ENCODE peak calls at places on chromosomes 5 and 9, in nine cellular contexts. One of them, this sample, is unnamed.

GRCh38 chr5:174078416-174078815 is 32.9 kb downstream of the NSG2 start:
- DNase-seq in spleen: no peak
- DNase-seq in psoas muscle: no peak
- DNase-seq in neural progenitor cell: no peak
- DNase-seq in Karpas-422: no peak
- DNase-seq in SK-N-SH: no peak
- DNase-seq in HCT116: no peak
- DNase-seq in pancreas: no peak
- DNase-seq in sigmoid colon: no peak
- DNase-seq in this sample: no peak

GRCh38 chr9:134303601-134304000 is 22.7 kb upstream of the RXRA start:
- DNase-seq in SK-N-SH: no peak
- DNase-seq in psoas muscle: peak; percentile 6
- DNase-seq in HCT116: no peak
- DNase-seq in Karpas-422: no peak
- DNase-seq in sigmoid colon: no peak
- DNase-seq in neural progenitor cell: no peak
- DNase-seq in spleen: peak; percentile 31
- DNase-seq in pancreas: no peak
- DNase-seq in this sample: no peak

GRCh38 chr5:144467795-144468194 is 297.1 kb downstream of the KCTD16 start:
- DNase-seq in pancreas: no peak
- DNase-seq in neural progenitor cell: peak; percentile 87
- DNase-seq in HCT116: peak; percentile 8
- DNase-seq in spleen: no peak
- DNase-seq in psoas muscle: no peak
- DNase-seq in Karpas-422: no peak
- DNase-seq in SK-N-SH: peak; percentile 20
- DNase-seq in sigmoid colon: no peak
- DNase-seq in this sample: no peak

GRCh38 chr9:98220911-98221310 is 28.5 kb upstream of the CORO2A start:
- DNase-seq in psoas muscle: no peak
- DNase-seq in SK-N-SH: no peak
- DNase-seq in neural progenitor cell: no peak
- DNase-seq in HCT116: no peak
- DNase-seq in spleen: peak; percentile 60
- DNase-seq in pancreas: no peak
- DNase-seq in Karpas-422: no peak
- DNase-seq in sigmoid colon: peak; percentile 19
- DNase-seq in this sample: no peak

GRCh38 chr9:98887918-98888510 is 55.7 kb upstream of the COL15A1 start:
- DNase-seq in HCT116: no peak
- DNase-seq in pancreas: no peak
- DNase-seq in SK-N-SH: no peak
- DNase-seq in Karpas-422: no peak
- DNase-seq in neural progenitor cell: no peak
- DNase-seq in psoas muscle: no peak
- DNase-seq in spleen: no peak
- DNase-seq in sigmoid colon: no peak
- DNase-seq in this sample: no peak

GRCh38 chr5:106094128-106094726 is 1576.5 kb downstream of the EFNA5 start:
- DNase-seq in SK-N-SH: peak; percentile 40
- DNase-seq in Karpas-422: no peak
- DNase-seq in pancreas: no peak
- DNase-seq in neural progenitor cell: no peak
- DNase-seq in spleen: no peak
- DNase-seq in psoas muscle: no peak
- DNase-seq in HCT116: no peak
- DNase-seq in sigmoid colon: peak; percentile 77
- DNase-seq in this sample: no peak

GRCh38 chr9:124858330-124859046 is 3.3 kb downstream of the RPL35 start:
- DNase-seq in neural progenitor cell: no peak
- DNase-seq in HCT116: no peak
- DNase-seq in spleen: no peak
- DNase-seq in psoas muscle: no peak
- DNase-seq in Karpas-422: peak; percentile 61
- DNase-seq in sigmoid colon: no peak
- DNase-seq in pancreas: no peak
- DNase-seq in SK-N-SH: no peak
- DNase-seq in this sample: no peak

GRCh38 chr5:132053483-132053882 is 7.0 kb upstream of the IL3 start:
- DNase-seq in sigmoid colon: no peak
- DNase-seq in neural progenitor cell: no peak
- DNase-seq in psoas muscle: no peak
- DNase-seq in pancreas: peak; percentile 25
- DNase-seq in HCT116: no peak
- DNase-seq in spleen: peak; percentile 61
- DNase-seq in SK-N-SH: no peak
- DNase-seq in Karpas-422: no peak
- DNase-seq in this sample: no peak

GRCh38 chr5:10077721-10078551 is 171.8 kb downstream of the ATPSCKMT start:
- DNase-seq in HCT116: no peak
- DNase-seq in sigmoid colon: no peak
- DNase-seq in spleen: no peak
- DNase-seq in psoas muscle: no peak
- DNase-seq in Karpas-422: no peak
- DNase-seq in SK-N-SH: no peak
- DNase-seq in neural progenitor cell: no peak
- DNase-seq in pancreas: no peak
- DNase-seq in this sample: no peak

GRCh38 chr9:21682981-21683380 is 119.5 kb upstream of the MTAP start:
- DNase-seq in pancreas: no peak
- DNase-seq in psoas muscle: no peak
- DNase-seq in neural progenitor cell: no peak
- DNase-seq in spleen: no peak
- DNase-seq in sigmoid colon: no peak
- DNase-seq in HCT116: no peak
- DNase-seq in SK-N-SH: no peak
- DNase-seq in Karpas-422: no peak
- DNase-seq in this sample: no peak

GRCh38 chr5:56200856-56201638 is 32.1 kb downstream of the ANKRD55 start:
- DNase-seq in HCT116: peak; percentile 69
- DNase-seq in psoas muscle: peak; percentile 27
- DNase-seq in Karpas-422: peak; percentile 78
- DNase-seq in spleen: no peak
- DNase-seq in sigmoid colon: peak; percentile 71
- DNase-seq in neural progenitor cell: peak; percentile 80
- DNase-seq in pancreas: no peak
- DNase-seq in SK-N-SH: peak; percentile 74
- DNase-seq in this sample: no peak

GRCh38 chr5:96427823-96428222 is 5.2 kb downstream of the PCSK1 start:
- DNase-seq in spleen: no peak
- DNase-seq in Karpas-422: peak; percentile 42
- DNase-seq in HCT116: no peak
- DNase-seq in pancreas: no peak
- DNase-seq in psoas muscle: no peak
- DNase-seq in neural progenitor cell: peak; percentile 53
- DNase-seq in SK-N-SH: no peak
- DNase-seq in sigmoid colon: no peak
- DNase-seq in this sample: no peak

GRCh38 chr5:91307023-91307422 is 76.1 kb downstream of the ARRDC3 start:
- DNase-seq in HCT116: no peak
- DNase-seq in neural progenitor cell: no peak
- DNase-seq in Karpas-422: no peak
- DNase-seq in SK-N-SH: no peak
- DNase-seq in pancreas: no peak
- DNase-seq in sigmoid colon: peak; percentile 90
- DNase-seq in spleen: no peak
- DNase-seq in psoas muscle: peak; percentile 74
- DNase-seq in this sample: no peak

GRCh38 chr5:131406997-131407638 is 143.3 kb downstream of the CDC42SE2 start:
- DNase-seq in neural progenitor cell: no peak
- DNase-seq in spleen: no peak
- DNase-seq in SK-N-SH: no peak
- DNase-seq in Karpas-422: no peak
- DNase-seq in pancreas: no peak
- DNase-seq in sigmoid colon: no peak
- DNase-seq in psoas muscle: no peak
- DNase-seq in HCT116: no peak
- DNase-seq in this sample: no peak

GRCh38 chr5:395156-395920 is 47.6 kb upstream of the EXOC3 start:
- DNase-seq in neural progenitor cell: no peak
- DNase-seq in pancreas: no peak
- DNase-seq in Karpas-422: no peak
- DNase-seq in psoas muscle: no peak
- DNase-seq in SK-N-SH: peak; percentile 48
- DNase-seq in HCT116: no peak
- DNase-seq in spleen: peak; percentile 72
- DNase-seq in sigmoid colon: peak; percentile 57
- DNase-seq in this sample: no peak

GRCh38 chr5:396715-397032 is 46.3 kb upstream of the EXOC3 start:
- DNase-seq in Karpas-422: no peak
- DNase-seq in spleen: no peak
- DNase-seq in sigmoid colon: peak; percentile 42
- DNase-seq in pancreas: no peak
- DNase-seq in HCT116: no peak
- DNase-seq in neural progenitor cell: no peak
- DNase-seq in SK-N-SH: no peak
- DNase-seq in psoas muscle: no peak
- DNase-seq in this sample: no peak

GRCh38 chr5:393846-394275 is 49.1 kb upstream of the EXOC3 start:
- DNase-seq in HCT116: no peak
- DNase-seq in psoas muscle: no peak
- DNase-seq in spleen: no peak
- DNase-seq in neural progenitor cell: peak; percentile 45
- DNase-seq in SK-N-SH: no peak
- DNase-seq in Karpas-422: no peak
- DNase-seq in sigmoid colon: no peak
- DNase-seq in pancreas: no peak
- DNase-seq in this sample: no peak

GRCh38 chr5:395921-396714 is 46.9 kb upstream of the EXOC3 start:
- DNase-seq in HCT116: no peak
- DNase-seq in psoas muscle: no peak
- DNase-seq in spleen: peak; percentile 67
- DNase-seq in sigmoid colon: peak; percentile 50
- DNase-seq in pancreas: no peak
- DNase-seq in SK-N-SH: peak; percentile 32
- DNase-seq in Karpas-422: no peak
- DNase-seq in neural progenitor cell: no peak
- DNase-seq in this sample: no peak

GRCh38 chr5:394671-395155 is 48.3 kb upstream of the EXOC3 start:
- DNase-seq in psoas muscle: no peak
- DNase-seq in pancreas: no peak
- DNase-seq in sigmoid colon: peak; percentile 56
- DNase-seq in HCT116: no peak
- DNase-seq in SK-N-SH: peak; percentile 17
- DNase-seq in spleen: no peak
- DNase-seq in neural progenitor cell: no peak
- DNase-seq in Karpas-422: no peak
- DNase-seq in this sample: no peak
- H3K27ac ChIP-seq in psoas muscle: no peak overlapping the region
- H3K27ac ChIP-seq in pancreas: no peak overlapping the region
- H3K27ac ChIP-seq in sigmoid colon: peak overlapping the region; percentile 10
- H3K27ac ChIP-seq in HCT116: no peak overlapping the region
- H3K27ac ChIP-seq in SK-N-SH: no peak overlapping the region
- H3K27ac ChIP-seq in spleen: peak overlapping the region; percentile 58
- H3K27ac ChIP-seq in neural progenitor cell: no peak overlapping the region
- H3K27ac ChIP-seq in Karpas-422: no peak overlapping the region
- H3K27ac ChIP-seq in this sample: no peak overlapping the region

GRCh38 chr9:1256178-1256577 is 206.0 kb downstream of the DMRT2 start:
- DNase-seq in sigmoid colon: no peak
- DNase-seq in pancreas: no peak
- DNase-seq in spleen: no peak
- DNase-seq in SK-N-SH: no peak
- DNase-seq in neural progenitor cell: no peak
- DNase-seq in Karpas-422: no peak
- DNase-seq in HCT116: no peak
- DNase-seq in psoas muscle: no peak
- DNase-seq in this sample: no peak

GRCh38 chr9:1253098-1253979 is 203.2 kb downstream of the DMRT2 start:
- DNase-seq in HCT116: no peak
- DNase-seq in psoas muscle: no peak
- DNase-seq in pancreas: no peak
- DNase-seq in SK-N-SH: no peak
- DNase-seq in Karpas-422: no peak
- DNase-seq in neural progenitor cell: no peak
- DNase-seq in spleen: no peak
- DNase-seq in sigmoid colon: no peak
- DNase-seq in this sample: no peak
- H3K4me3 ChIP-seq in HCT116: no peak overlapping the region
- H3K4me3 ChIP-seq in psoas muscle: no peak overlapping the region
- H3K4me3 ChIP-seq in pancreas: no peak overlapping the region
- H3K4me3 ChIP-seq in SK-N-SH: no peak overlapping the region
- H3K4me3 ChIP-seq in Karpas-422: no peak overlapping the region
- H3K4me3 ChIP-seq in neural progenitor cell: no peak overlapping the region
- H3K4me3 ChIP-seq in spleen: no peak overlapping the region
- H3K4me3 ChIP-seq in sigmoid colon: no peak overlapping the region
- H3K4me3 ChIP-seq in this sample: no peak overlapping the region

GRCh38 chr9:112699230-112699629 is 18.7 kb downstream of the INIP start:
- DNase-seq in psoas muscle: no peak
- DNase-seq in Karpas-422: no peak
- DNase-seq in SK-N-SH: no peak
- DNase-seq in neural progenitor cell: no peak
- DNase-seq in sigmoid colon: no peak
- DNase-seq in spleen: no peak
- DNase-seq in pancreas: no peak
- DNase-seq in HCT116: no peak
- DNase-seq in this sample: no peak

GRCh38 chr9:112705773-112706427 is 12.0 kb downstream of the INIP start:
- DNase-seq in neural progenitor cell: peak; percentile 70
- DNase-seq in Karpas-422: peak; percentile 50
- DNase-seq in HCT116: no peak
- DNase-seq in SK-N-SH: peak; percentile 14
- DNase-seq in psoas muscle: no peak
- DNase-seq in spleen: no peak
- DNase-seq in sigmoid colon: no peak
- DNase-seq in pancreas: no peak
- DNase-seq in this sample: no peak

GRCh38 chr9:112700080-112700479 is 17.8 kb downstream of the INIP start:
- DNase-seq in Karpas-422: no peak
- DNase-seq in HCT116: no peak
- DNase-seq in pancreas: no peak
- DNase-seq in SK-N-SH: no peak
- DNase-seq in spleen: no peak
- DNase-seq in neural progenitor cell: no peak
- DNase-seq in psoas muscle: no peak
- DNase-seq in sigmoid colon: no peak
- DNase-seq in this sample: no peak

DNA sequence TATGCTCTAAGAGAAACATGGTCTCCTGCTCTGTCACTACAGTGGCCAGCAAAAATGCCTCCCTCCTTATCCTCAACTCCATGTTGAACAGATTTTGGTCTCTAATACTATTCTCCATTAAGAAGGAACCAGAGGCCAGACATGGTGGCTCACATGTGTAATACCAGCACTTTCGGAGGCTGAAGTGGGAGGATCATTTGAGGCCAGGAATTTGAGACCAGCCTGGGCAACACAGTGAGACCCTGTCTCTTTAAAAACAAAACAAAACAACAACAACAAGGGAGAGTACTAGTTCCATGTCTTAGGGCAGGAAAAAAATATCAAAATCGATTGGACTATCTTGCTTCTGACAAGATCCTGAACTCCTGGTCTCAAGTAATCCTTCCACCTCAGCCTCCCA is 14.6 kb downstream of the INIP start:
- DNase-seq in SK-N-SH: no peak
- DNase-seq in HCT116: no peak
- DNase-seq in sigmoid colon: no peak
- DNase-seq in spleen: no peak
- DNase-seq in Karpas-422: no peak
- DNase-seq in pancreas: no peak
- DNase-seq in psoas muscle: no peak
- DNase-seq in neural progenitor cell: no peak
- DNase-seq in this sample: no peak
- H3K27ac ChIP-seq in SK-N-SH: no peak overlapping the region
- H3K27ac ChIP-seq in HCT116: no peak overlapping the region
- H3K27ac ChIP-seq in sigmoid colon: no peak overlapping the region
- H3K27ac ChIP-seq in spleen: no peak overlapping the region
- H3K27ac ChIP-seq in Karpas-422: no peak overlapping the region
- H3K27ac ChIP-seq in pancreas: no peak overlapping the region
- H3K27ac ChIP-seq in psoas muscle: no peak overlapping the region
- H3K27ac ChIP-seq in neural progenitor cell: no peak overlapping the region
- H3K27ac ChIP-seq in this sample: no peak overlapping the region

GRCh38 chr9:136342191-136343120 is 15.1 kb downstream of the GPSM1 start:
- DNase-seq in HCT116: no peak
- DNase-seq in sigmoid colon: peak; percentile 93
- DNase-seq in SK-N-SH: peak; percentile 87
- DNase-seq in psoas muscle: peak; percentile 73
- DNase-seq in Karpas-422: peak; percentile 95
- DNase-seq in spleen: peak; percentile 90
- DNase-seq in neural progenitor cell: peak; percentile 95
- DNase-seq in pancreas: peak; percentile 97
- DNase-seq in this sample: no peak
- H3K4me3 ChIP-seq in HCT116: no peak overlapping the region
- H3K4me3 ChIP-seq in sigmoid colon: peak overlapping the region; percentile 32
- H3K4me3 ChIP-seq in SK-N-SH: no peak overlapping the region
- H3K4me3 ChIP-seq in psoas muscle: peak overlapping the region; percentile 48
- H3K4me3 ChIP-seq in Karpas-422: peak overlapping the region; percentile 35
- H3K4me3 ChIP-seq in spleen: no peak overlapping the region
- H3K4me3 ChIP-seq in neural progenitor cell: peak overlapping the region; percentile 50
- H3K4me3 ChIP-seq in pancreas: peak overlapping the region; percentile 43
- H3K4me3 ChIP-seq in this sample: peak overlapping the region; percentile 71

This sample was measured in thoracic aorta.